ENCODE peak calls at places on chromosomes 12 and 14, in six cellular contexts. One of them, this sample, is unnamed.
A peak's percentile ranks its signal among the peaks of the same experiment; 100 is the strongest.

GRCh38 chr12:93803408-93803807 is 126.2 kb downstream of the CRADD start:
- DNase-seq in Peyer's patch: no peak
- DNase-seq in HL-60: no peak
- DNase-seq in lung: no peak
- DNase-seq in epithelial cell of proximal tubule: no peak
- DNase-seq in left ventricle myocardium inferior: no peak
- DNase-seq in this sample: peak; percentile 87

GRCh38 chr14:104518659-104519350 is 60.8 kb upstream of the C14orf180 start:
- DNase-seq in Peyer's patch: no peak
- DNase-seq in HL-60: no peak
- DNase-seq in lung: no peak
- DNase-seq in epithelial cell of proximal tubule: no peak
- DNase-seq in left ventricle myocardium inferior: no peak
- DNase-seq in this sample: no peak

GRCh38 chr12:12803186-12803585 is 10.0 kb upstream of the DDX47 start:
- DNase-seq in Peyer's patch: peak; percentile 82
- DNase-seq in HL-60: peak; percentile 50
- DNase-seq in lung: peak; percentile 82
- DNase-seq in epithelial cell of proximal tubule: peak; percentile 86
- DNase-seq in left ventricle myocardium inferior: no peak
- DNase-seq in this sample: peak; percentile 82

GRCh38 chr12:130007771-130008170 is 103.9 kb upstream of the TMEM132D start:
- DNase-seq in Peyer's patch: no peak
- DNase-seq in HL-60: no peak
- DNase-seq in lung: no peak
- DNase-seq in epithelial cell of proximal tubule: no peak
- DNase-seq in left ventricle myocardium inferior: no peak
- DNase-seq in this sample: no peak

GRCh38 chr14:23055147-23055550 is 2.2 kb downstream of the CDH24 start:
- DNase-seq in Peyer's patch: no peak
- DNase-seq in HL-60: no peak
- DNase-seq in lung: no peak
- DNase-seq in epithelial cell of proximal tubule: no peak
- DNase-seq in left ventricle myocardium inferior: no peak
- DNase-seq in this sample: no peak

GRCh38 chr14:24310666-24311604 is at the start of gene LTB4R:
- DNase-seq in Peyer's patch: peak; percentile 78
- DNase-seq in HL-60: peak; percentile 60
- DNase-seq in lung: peak; percentile 76
- DNase-seq in epithelial cell of proximal tubule: no peak
- DNase-seq in left ventricle myocardium inferior: peak; percentile 79
- DNase-seq in this sample: peak; percentile 86

GRCh38 chr12:45789025-45789424 is 59.5 kb downstream of the ARID2 start:
- DNase-seq in Peyer's patch: no peak
- DNase-seq in HL-60: peak; percentile 6
- DNase-seq in lung: no peak
- DNase-seq in epithelial cell of proximal tubule: no peak
- DNase-seq in left ventricle myocardium inferior: no peak
- DNase-seq in this sample: peak; percentile 86

GRCh38 chr12:31929140-31929526 is 30.1 kb upstream of the RESF1 start:
- DNase-seq in Peyer's patch: no peak
- DNase-seq in HL-60: no peak
- DNase-seq in lung: no peak
- DNase-seq in epithelial cell of proximal tubule: no peak
- DNase-seq in left ventricle myocardium inferior: no peak
- DNase-seq in this sample: no peak

GRCh38 chr14:68926236-68926635 is 52.9 kb downstream of the ACTN1 start:
- DNase-seq in Peyer's patch: no peak
- DNase-seq in HL-60: no peak
- DNase-seq in lung: no peak
- DNase-seq in epithelial cell of proximal tubule: no peak
- DNase-seq in left ventricle myocardium inferior: no peak
- DNase-seq in this sample: no peak

GRCh38 chr12:47801170-47801903 is 18.4 kb downstream of the HDAC7 start:
- DNase-seq in Peyer's patch: no peak
- DNase-seq in HL-60: peak; percentile 52
- DNase-seq in lung: no peak
- DNase-seq in epithelial cell of proximal tubule: peak; percentile 78
- DNase-seq in left ventricle myocardium inferior: peak; percentile 58
- DNase-seq in this sample: peak; percentile 64
- TF ChIP-seq CTCF in Peyer's patch: no peak
- TF ChIP-seq CTCF in HL-60: no peak
- TF ChIP-seq CTCF in lung: no peak
- TF ChIP-seq CTCF in epithelial cell of proximal tubule: peak; percentile 51
- TF ChIP-seq CTCF in left ventricle myocardium inferior: peak; percentile 54
- TF ChIP-seq CTCF in this sample: peak; percentile 73

DNA sequence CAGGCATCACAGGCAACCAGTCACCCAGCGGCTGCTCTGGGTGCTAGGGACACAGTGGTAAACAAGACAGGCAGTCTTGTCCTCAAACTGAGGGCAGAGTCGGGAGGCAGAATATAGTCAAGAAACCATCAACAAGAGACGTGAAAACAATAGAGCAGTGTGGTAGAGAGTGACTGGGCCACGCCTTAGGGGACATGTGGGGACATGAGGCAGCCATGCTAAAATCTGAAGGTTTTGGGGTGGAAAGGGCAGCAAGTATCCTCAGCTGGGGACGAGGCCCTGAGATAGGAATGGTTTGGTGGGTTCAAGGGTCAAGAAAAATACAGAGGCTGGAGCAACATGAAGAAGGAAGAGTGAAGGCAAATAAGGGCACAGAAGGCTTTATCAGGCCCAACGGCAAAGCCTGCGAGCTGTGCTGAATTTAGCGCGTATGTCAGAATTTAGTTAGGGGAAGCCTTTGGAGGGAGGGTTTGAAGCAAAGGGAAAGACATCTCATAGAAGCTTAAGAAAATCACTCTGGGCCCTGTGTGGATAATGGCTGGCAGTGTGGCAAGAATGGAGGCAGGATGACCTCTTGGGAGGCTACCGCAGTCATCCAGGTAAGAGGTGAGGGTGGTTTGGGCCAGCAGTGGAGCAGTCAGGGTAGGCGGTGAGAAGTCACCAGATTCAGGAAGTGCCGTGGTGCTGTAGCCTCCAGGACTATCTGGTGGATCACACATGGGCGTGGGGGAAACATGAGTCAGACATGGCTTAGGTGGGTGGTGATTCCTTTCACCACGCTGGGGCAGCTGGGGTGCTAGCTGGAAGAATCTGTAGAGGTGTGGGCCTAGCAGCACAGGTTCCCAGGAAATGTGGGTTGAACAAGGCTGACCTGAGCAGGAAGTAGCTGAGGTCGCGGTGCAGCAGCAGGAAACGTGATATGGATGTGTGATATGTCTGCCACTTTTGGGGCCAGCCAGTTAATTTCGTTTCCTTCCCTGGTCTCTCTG is 3.0 kb downstream of the EVL start:
- DNase-seq in Peyer's patch: peak; percentile 58
- DNase-seq in HL-60: peak; percentile 82
- DNase-seq in lung: peak; percentile 50
- DNase-seq in epithelial cell of proximal tubule: no peak
- DNase-seq in left ventricle myocardium inferior: peak; percentile 20
- DNase-seq in this sample: peak; percentile 57
- H3K4me3 ChIP-seq in Peyer's patch: peak overlapping the region; percentile 32
- H3K4me3 ChIP-seq in HL-60: no peak overlapping the region
- H3K4me3 ChIP-seq in lung: no peak overlapping the region
- H3K4me3 ChIP-seq in epithelial cell of proximal tubule: no peak overlapping the region
- H3K4me3 ChIP-seq in left ventricle myocardium inferior: peak overlapping the region; percentile 8
- H3K4me3 ChIP-seq in this sample: no peak overlapping the region

GRCh38 chr12:124568431-124569374 is 1.3 kb upstream of the NCOR2 start:
- DNase-seq in Peyer's patch: peak; percentile 65
- DNase-seq in HL-60: peak; percentile 88
- DNase-seq in lung: peak; percentile 70
- DNase-seq in epithelial cell of proximal tubule: no peak
- DNase-seq in left ventricle myocardium inferior: peak; percentile 81
- DNase-seq in this sample: peak; percentile 98
- TF ChIP-seq CTCF in Peyer's patch: no peak
- TF ChIP-seq CTCF in HL-60: no peak
- TF ChIP-seq CTCF in lung: peak; percentile 20
- TF ChIP-seq CTCF in epithelial cell of proximal tubule: peak; percentile 48
- TF ChIP-seq CTCF in left ventricle myocardium inferior: peak; percentile 45
- TF ChIP-seq CTCF in this sample: peak; percentile 81

DNA sequence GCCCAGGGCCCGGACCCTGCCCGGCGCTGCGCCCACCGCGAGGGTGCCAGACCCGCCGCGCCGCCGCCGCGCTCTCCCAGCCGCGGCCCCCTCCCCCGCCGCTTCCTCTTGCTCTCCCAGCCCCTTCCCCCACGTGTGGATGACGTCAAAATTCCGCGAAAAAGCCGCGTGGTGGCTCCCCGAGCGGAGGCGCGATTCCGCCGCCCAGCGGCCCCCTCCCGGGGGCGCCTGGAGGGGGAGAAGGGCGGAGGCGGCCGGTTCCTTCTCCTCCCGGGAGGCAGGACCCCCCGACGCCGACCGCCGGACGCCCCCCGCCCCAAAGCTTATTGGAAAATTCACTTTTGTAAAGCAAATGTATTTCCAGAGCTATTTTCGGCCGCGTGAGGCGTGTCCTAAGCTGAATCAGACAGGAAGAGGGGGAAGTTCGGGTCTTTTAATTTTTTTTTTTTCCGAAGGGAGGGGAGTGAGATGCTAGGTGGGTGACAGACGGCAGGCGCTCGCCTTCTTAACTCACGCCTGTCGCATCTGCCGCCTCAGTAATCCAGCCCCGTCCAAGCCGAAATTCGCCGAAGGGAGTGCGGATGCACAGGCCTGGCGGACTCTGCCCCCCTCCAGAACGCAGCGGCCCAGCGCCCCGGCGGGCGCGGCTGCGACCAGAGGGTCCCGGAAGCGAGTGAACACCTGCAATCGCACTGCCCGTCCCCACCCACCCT is 4.1 kb upstream of the CCND2 start:
- DNase-seq in Peyer's patch: peak; percentile 84
- DNase-seq in HL-60: peak; percentile 91
- DNase-seq in lung: peak; percentile 84
- DNase-seq in epithelial cell of proximal tubule: no peak
- DNase-seq in left ventricle myocardium inferior: peak; percentile 86
- DNase-seq in this sample: peak; percentile 48
- H3K4me3 ChIP-seq in Peyer's patch: peak overlapping the region; percentile 70
- H3K4me3 ChIP-seq in HL-60: peak overlapping the region; percentile 43
- H3K4me3 ChIP-seq in lung: peak overlapping the region; percentile 36
- H3K4me3 ChIP-seq in epithelial cell of proximal tubule: peak overlapping the region; percentile 52
- H3K4me3 ChIP-seq in left ventricle myocardium inferior: peak overlapping the region; percentile 86
- H3K4me3 ChIP-seq in this sample: peak overlapping the region; percentile 48

DNA sequence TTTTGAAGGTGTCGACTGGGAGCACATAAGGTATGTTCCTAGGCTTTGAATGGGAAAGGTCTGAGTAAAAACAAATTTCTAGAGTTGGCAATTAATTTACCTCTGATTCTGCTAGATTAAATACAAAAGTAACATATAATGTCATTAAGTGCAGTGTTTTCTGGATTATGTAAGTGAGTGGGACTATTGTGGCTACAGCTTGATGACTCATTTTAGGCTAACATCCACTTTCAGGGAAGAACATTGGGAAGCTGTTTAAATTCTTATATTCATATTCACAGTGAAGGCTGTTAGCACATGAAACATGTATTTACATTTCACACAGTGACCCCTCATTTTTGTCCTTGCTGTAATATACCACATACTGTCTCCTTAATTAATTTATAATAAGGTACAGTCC is 13.2 kb upstream of the BMAL2 start:
- DNase-seq in Peyer's patch: no peak
- DNase-seq in HL-60: no peak
- DNase-seq in lung: no peak
- DNase-seq in epithelial cell of proximal tubule: no peak
- DNase-seq in left ventricle myocardium inferior: no peak
- DNase-seq in this sample: peak; percentile 46
- TF ChIP-seq CTCF in Peyer's patch: no peak
- TF ChIP-seq CTCF in HL-60: no peak
- TF ChIP-seq CTCF in lung: no peak
- TF ChIP-seq CTCF in epithelial cell of proximal tubule: no peak
- TF ChIP-seq CTCF in left ventricle myocardium inferior: no peak
- TF ChIP-seq CTCF in this sample: no peak

DNA sequence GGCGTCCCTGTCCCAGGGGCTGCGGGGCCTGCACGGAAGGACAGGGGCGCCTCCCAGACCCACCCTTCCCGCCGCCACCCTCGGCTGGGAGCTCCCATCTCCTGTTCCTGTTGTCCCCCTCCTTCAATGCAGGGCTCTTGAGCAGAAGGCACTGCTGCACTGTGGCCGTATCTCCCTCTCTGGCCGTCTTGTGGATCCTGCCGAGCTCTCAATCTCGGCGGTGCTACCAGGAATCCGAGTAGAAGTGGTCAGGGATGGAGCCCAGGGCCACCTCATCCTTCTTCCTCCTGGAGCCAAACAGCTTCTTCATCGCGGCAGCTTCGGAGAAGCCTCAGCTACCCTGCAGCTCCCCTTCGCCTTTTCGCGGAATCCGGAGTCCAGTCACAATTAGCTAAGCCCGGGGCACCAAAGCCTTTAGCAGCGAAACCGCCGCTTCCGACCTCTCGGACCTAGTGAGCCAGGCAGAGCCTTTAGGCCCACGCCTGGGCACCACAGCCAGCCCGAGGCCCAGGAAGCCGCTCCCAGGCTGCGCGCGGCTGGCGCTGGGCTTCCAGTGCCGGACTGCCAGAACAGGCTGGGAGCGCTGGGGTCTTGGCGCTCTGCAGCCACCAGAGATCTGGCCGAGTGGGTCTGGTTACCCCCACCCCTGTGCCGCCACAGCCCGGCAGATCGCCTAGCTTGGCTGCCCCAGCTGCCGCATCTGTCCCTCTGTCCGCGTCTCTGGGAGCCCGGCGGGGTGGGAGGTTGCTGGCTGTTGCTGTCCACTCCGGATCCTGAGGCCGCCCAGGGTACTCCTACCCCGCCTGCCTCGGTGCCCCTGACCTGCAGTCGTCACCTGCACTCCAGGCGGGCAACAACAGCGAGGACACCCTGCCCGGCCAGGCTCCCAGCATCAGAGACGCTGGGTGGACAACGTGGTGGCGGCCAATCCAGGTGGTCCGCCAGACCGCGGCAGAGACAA is 69.1 kb downstream of the ASCL4 start:
- DNase-seq in Peyer's patch: no peak
- DNase-seq in HL-60: no peak
- DNase-seq in lung: no peak
- DNase-seq in epithelial cell of proximal tubule: no peak
- DNase-seq in left ventricle myocardium inferior: no peak
- DNase-seq in this sample: peak; percentile 13
- H3K4me3 ChIP-seq in Peyer's patch: peak overlapping the region; percentile 6
- H3K4me3 ChIP-seq in HL-60: no peak overlapping the region
- H3K4me3 ChIP-seq in lung: no peak overlapping the region
- H3K4me3 ChIP-seq in epithelial cell of proximal tubule: peak overlapping the region; percentile 33
- H3K4me3 ChIP-seq in left ventricle myocardium inferior: peak overlapping the region; percentile 57
- H3K4me3 ChIP-seq in this sample: no peak overlapping the region

DNA sequence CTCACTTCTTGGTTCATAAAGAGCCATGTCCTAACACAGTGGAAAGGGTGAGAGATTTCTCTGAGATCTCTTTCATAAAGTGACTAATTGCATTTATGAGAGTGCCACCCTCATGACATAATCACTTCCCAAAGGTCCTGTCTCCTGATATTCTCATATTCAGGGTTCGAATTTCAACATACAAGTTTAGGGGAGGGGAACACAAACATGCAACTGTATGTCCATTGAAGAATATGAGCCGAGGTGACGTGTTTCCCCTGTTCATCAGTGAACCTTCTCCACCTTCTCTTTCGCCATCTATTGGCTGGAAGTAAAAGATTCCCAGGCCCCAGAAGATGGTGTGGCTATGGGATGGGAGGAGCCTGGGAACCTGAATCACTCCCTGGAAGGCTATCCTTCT is 354.2 kb upstream of the ATP2B1 start:
- DNase-seq in Peyer's patch: no peak
- DNase-seq in HL-60: no peak
- DNase-seq in lung: no peak
- DNase-seq in epithelial cell of proximal tubule: no peak
- DNase-seq in left ventricle myocardium inferior: no peak
- DNase-seq in this sample: no peak
- TF ChIP-seq CTCF in Peyer's patch: no peak
- TF ChIP-seq CTCF in HL-60: no peak
- TF ChIP-seq CTCF in lung: no peak
- TF ChIP-seq CTCF in epithelial cell of proximal tubule: peak; percentile 31
- TF ChIP-seq CTCF in left ventricle myocardium inferior: no peak
- TF ChIP-seq CTCF in this sample: no peak